ENCODE peak calls at places on chromosomes 13 and 19, in nine cellular contexts. N is lung, G is thoracic aorta, P is Calu3, Y is activated B cell treated with CpG ODN at 0.5 μM for 24 hours, E is skeletal muscle cell, H is foreskin fibroblast, X is M059J, M is ELF-1. Q is an unnamed sample.

GRCh38 chr13:31846182-31846938 is 107.0 kb downstream of the RXFP2 start:
- DNase-seq in H (peak), P (peak), N (peak), X (peak), Y (peak), G (peak), E (peak), M (peak), Q (peak)

GRCh38 chr19:14476663-14477401 is 1.7 kb upstream of the PTGER1 start:
- DNase-seq in N (no peak), P (no peak), M (peak), Y (no peak), E (peak), G (no peak), X (peak), H (peak), Q (peak)

GRCh38 chr13:105008606-105009005 is 1526.9 kb downstream of the EFNB2 start:
- DNase-seq in X (peak), E (no peak), H (no peak), N (no peak), Y (no peak), M (no peak), G (no peak), P (no peak), Q (no peak)

GRCh38 chr19:46962030-46962570 is 57.5 kb upstream of the NPAS1 start:
- DNase-seq in Y (no peak), M (no peak), P (no peak), X (peak), H (no peak), N (no peak), E (no peak), G (no peak), Q (no peak)

GRCh38 chr13:40377783-40378182 is 288.7 kb downstream of the FOXO1 start:
- DNase-seq in M (no peak), Y (no peak), H (peak), E (no peak), X (peak), N (no peak), P (peak), G (no peak), Q (no peak)

GRCh38 chr19:18832331-18833140 is 777 bp downstream of the UPF1 start:
- DNase-seq in H (peak), M (peak), G (no peak), X (peak), E (no peak), N (no peak), Y (no peak), P (peak), Q (peak)

GRCh38 chr13:81480634-81481033 is 1139.7 kb upstream of the SPRY2 start:
- DNase-seq in Y (no peak), G (no peak), X (no peak), N (no peak), H (no peak), P (no peak), E (no peak), M (no peak), Q (no peak)

GRCh38 chr13:41327994-41328778 is 17.1 kb downstream of the NAA16 start:
- DNase-seq in G (no peak), H (peak), E (no peak), P (no peak), N (no peak), X (peak), Y (no peak), M (no peak), Q (no peak)

GRCh38 chr13:104984296-104984818 is 1551.1 kb downstream of the EFNB2 start:
- DNase-seq in H (peak), G (no peak), X (peak), P (no peak), Y (no peak), M (no peak), E (peak), N (no peak), Q (no peak)

GRCh38 chr19:45884682-45885555 is 1.0 kb downstream of the IRF2BP1 start:
- DNase-seq in G (no peak), Y (peak), N (no peak), X (no peak), E (no peak), M (peak), H (peak), P (no peak), Q (peak)

GRCh38 chr19:40445945-40446784 is 2.0 kb upstream of the SERTAD3 start:
- DNase-seq in X (peak), M (peak), N (no peak), E (no peak), G (no peak), Y (no peak), H (peak), P (no peak), Q (peak)